ENCODE peak calls at places on chromosome 17, in eight cellular contexts. C is body of pancreas, J is right atrium auricular region, Q is left ventricle myocardium inferior, F is fibroblast of lung, I is SJCRH30, E is cardiac muscle cell, D is HCT116. V is an unnamed sample. For H3K9me3, the result is how much of the 10 kb centered on the place peaks cover.

GRCh38 chr17:33732116-33732515 is 439.0 kb upstream of the ASIC2 start:
- DNase-seq in Q (no peak), F (peak), C (no peak), I (peak), E (peak), D (no peak), J (no peak), V (no peak)

GRCh38 chr17:81659038-81659437 is 2.7 kb upstream of the PDE6G start:
- DNase-seq in F (no peak), J (no peak), D (no peak), E (no peak), I (no peak), Q (no peak), C (peak), V (no peak)

GRCh38 chr17:2171725-2172446 is 117.0 kb downstream of the HIC1 start:
- DNase-seq in Q (peak), I (peak), F (peak), D (no peak), J (no peak), C (peak), E (peak), V (no peak)

GRCh38 chr17:41486809-41487530 is 2.7 kb downstream of the KRT36 start:
- DNase-seq in J (no peak), E (peak), D (no peak), C (peak), I (no peak), Q (no peak), F (no peak), V (no peak)

GRCh38 chr17:20922128-20922670 is 120.6 kb downstream of the USP22 start:
- DNase-seq in E (no peak), Q (peak), F (peak), J (no peak), I (peak), D (no peak), C (no peak), V (no peak)

GRCh38 chr17:72387487-72387886 is 266.7 kb downstream of the SOX9 start:
- DNase-seq in I (peak), F (peak), J (no peak), E (no peak), C (no peak), D (peak), Q (no peak), V (no peak)

GRCh38 chr17:33381201-33381600 is 88.1 kb upstream of the ASIC2 start:
- DNase-seq in E (no peak), Q (no peak), D (no peak), I (peak), C (no peak), J (no peak), F (no peak), V (no peak)

GRCh38 chr17:77602062-77602746 is 356.3 kb upstream of the TNRC6C start:
- DNase-seq in C (peak), J (peak), I (no peak), D (no peak), F (peak), E (peak), Q (peak), V (no peak)

GRCh38 chr17:27247958-27248342 is 46.0 kb upstream of the WSB1 start:
- DNase-seq in J (no peak), E (no peak), I (no peak), C (no peak), D (no peak), Q (no peak), F (no peak), V (no peak)

GRCh38 chr17:28675980-28676379 is 14.0 kb downstream of the SUPT6H start:
- DNase-seq in J (no peak), F (no peak), D (peak), C (peak), E (no peak), Q (no peak), I (no peak), V (no peak)

GRCh38 chr17:77881545-77881944 is 77.0 kb upstream of the TNRC6C start:
- DNase-seq in C (peak), J (peak), E (no peak), I (peak), Q (peak), F (peak), D (no peak), V (peak)

GRCh38 chr17:37446027-37446426 is 39.3 kb downstream of the TADA2A start:
- DNase-seq in D (peak), J (no peak), I (no peak), C (no peak), F (peak), Q (no peak), E (no peak), V (no peak)

GRCh38 chr17:59641799-59642484 is 22.2 kb downstream of the CLTC start:
- DNase-seq in E (no peak), I (peak), J (no peak), Q (no peak), C (no peak), D (no peak), F (peak), V (no peak)

DNA sequence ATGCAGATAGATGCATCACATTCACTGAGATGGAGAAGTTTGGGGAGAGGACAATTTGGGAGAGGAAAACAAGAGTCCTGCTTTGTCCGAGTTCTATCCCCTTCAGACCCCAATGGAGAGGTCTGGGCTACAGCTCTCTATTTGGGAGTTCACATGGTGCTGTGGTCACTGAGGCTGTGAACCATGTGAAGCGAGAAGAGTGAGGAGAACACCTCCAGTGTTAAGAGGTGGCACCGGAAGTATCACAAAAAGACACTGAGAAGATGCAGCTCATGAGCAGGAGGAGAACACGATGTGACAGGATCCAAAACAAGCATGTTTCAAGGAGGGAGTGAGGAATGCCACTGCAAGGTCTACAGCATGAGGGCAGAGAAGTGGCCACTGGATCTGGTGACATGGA is 39.7 kb downstream of the PIK3R5 start:
- DNase-seq in F (no peak), C (no peak), J (no peak), D (no peak), E (no peak), I (no peak), Q (no peak), V (no peak)
- H3K9me3 ChIP-seq in F (under half), C (under half), J (under half), D (under half), E (under half), I (under half), Q (under half), V (under half)

GRCh38 chr17:30068465-30068864 is 48.2 kb upstream of the NSRP1 start:
- DNase-seq in I (no peak), D (no peak), J (no peak), Q (no peak), C (no peak), E (no peak), F (no peak), V (no peak)

GRCh38 chr17:30062372-30062771 is 54.2 kb upstream of the NSRP1 start:
- DNase-seq in J (no peak), D (no peak), C (no peak), Q (no peak), E (no peak), F (no peak), I (no peak), V (no peak)

DNA sequence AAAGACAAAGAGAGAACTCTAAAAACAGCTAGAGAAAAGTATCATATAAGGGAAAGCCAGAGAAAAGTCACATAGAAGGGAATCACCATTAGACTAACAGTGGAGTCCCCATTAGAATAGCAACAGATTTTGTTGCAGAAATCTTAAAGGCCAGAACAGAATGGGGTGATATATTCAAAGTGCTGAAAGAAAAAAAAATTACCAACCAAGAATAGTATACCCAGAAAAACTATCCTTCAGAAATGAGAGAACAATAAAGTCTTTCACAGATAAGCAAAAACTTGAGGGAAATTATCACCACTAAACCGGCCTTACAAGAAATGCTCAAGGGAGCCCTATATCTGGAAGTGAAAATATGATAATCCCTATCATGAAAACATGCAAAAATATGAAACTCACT is 51.9 kb upstream of the NSRP1 start:
- DNase-seq in Q (no peak), E (no peak), F (no peak), C (no peak), I (no peak), J (no peak), D (no peak), V (no peak)
- H3K9me3 ChIP-seq in Q (under half), E (under half), F (under half), C (under half), I (under half), J (under half), D (under half), V (under half)

GRCh38 chr17:16086957-16087356 is 87.3 kb downstream of the TTC19 start:
- DNase-seq in I (no peak), D (no peak), C (no peak), F (no peak), J (no peak), Q (no peak), E (no peak), V (no peak)

GRCh38 chr17:16085066-16085699 is 85.6 kb downstream of the TTC19 start:
- DNase-seq in C (no peak), D (no peak), J (no peak), Q (no peak), F (peak), E (no peak), I (no peak), V (no peak)

GRCh38 chr17:16083223-16083622 is 83.6 kb downstream of the TTC19 start:
- DNase-seq in I (no peak), F (no peak), C (no peak), E (no peak), J (no peak), Q (no peak), D (no peak), V (no peak)

GRCh38 chr17:16080366-16080765 is 80.7 kb downstream of the TTC19 start:
- DNase-seq in Q (no peak), C (no peak), J (no peak), E (no peak), I (no peak), D (no peak), F (peak), V (no peak)

GRCh38 chr17:16081507-16082087 is 82.0 kb downstream of the TTC19 start:
- DNase-seq in C (no peak), E (no peak), Q (no peak), J (no peak), F (no peak), D (no peak), I (no peak), V (no peak)
- H3K9me3 ChIP-seq in C (under half), E (under half), Q (under half), J (under half), F (under half), D (under half), I (under half), V (under half)

GRCh38 chr17:6768447-6768846 is 7.6 kb upstream of the FBXO39 start:
- DNase-seq in I (no peak), D (no peak), F (no peak), Q (no peak), J (no peak), E (no peak), C (no peak), V (no peak)
- H3K9me3 ChIP-seq in I (under half), D (under half), F (under half), Q (half or more), J (under half), E (under half), C (under half), V (under half)

GRCh38 chr17:70048020-70048419 is 27.0 kb upstream of the KCNJ16 start:
- DNase-seq in E (no peak), F (no peak), I (no peak), C (no peak), J (no peak), D (no peak), Q (no peak), V (no peak)
- H3K9me3 ChIP-seq in E (under half), F (under half), I (under half), C (under half), J (under half), D (under half), Q (under half), V (under half)

V was measured in T-helper 17 cell.